ENCODE peak calls at places on chromosome 13, in ten cellular contexts. One of them, this sample, is unnamed.

GRCh38 chr13:105991622-105992254 is 543.7 kb downstream of the EFNB2 start:
- DNase-seq in ascending aorta: no peak
- DNase-seq in right atrium auricular region: no peak
- DNase-seq in body of pancreas: peak; percentile 90
- DNase-seq in BJ: no peak
- DNase-seq in ovary: no peak
- DNase-seq in IMR-90: peak; percentile 80
- DNase-seq in fibroblast of lung: peak; percentile 83
- DNase-seq in heart right ventricle: no peak
- DNase-seq in colonic mucosa: no peak
- DNase-seq in this sample: peak; percentile 100

GRCh38 chr13:95644611-95645052 is at the start of gene DZIP1:
- DNase-seq in body of pancreas: peak; percentile 79
- DNase-seq in ascending aorta: no peak
- DNase-seq in ovary: peak; percentile 88
- DNase-seq in fibroblast of lung: peak; percentile 87
- DNase-seq in IMR-90: peak; percentile 83
- DNase-seq in colonic mucosa: peak; percentile 54
- DNase-seq in BJ: no peak
- DNase-seq in right atrium auricular region: peak; percentile 84
- DNase-seq in heart right ventricle: peak; percentile 80
- DNase-seq in this sample: peak; percentile 32

GRCh38 chr13:51959773-51960172 is 51.5 kb downstream of the ATP7B start:
- DNase-seq in fibroblast of lung: no peak
- DNase-seq in right atrium auricular region: no peak
- DNase-seq in BJ: no peak
- DNase-seq in colonic mucosa: peak; percentile 79
- DNase-seq in ascending aorta: no peak
- DNase-seq in heart right ventricle: no peak
- DNase-seq in IMR-90: no peak
- DNase-seq in body of pancreas: no peak
- DNase-seq in ovary: no peak
- DNase-seq in this sample: no peak

GRCh38 chr13:106311004-106311403 is 224.5 kb downstream of the EFNB2 start:
- DNase-seq in ovary: no peak
- DNase-seq in right atrium auricular region: no peak
- DNase-seq in BJ: no peak
- DNase-seq in heart right ventricle: no peak
- DNase-seq in IMR-90: no peak
- DNase-seq in ascending aorta: no peak
- DNase-seq in fibroblast of lung: no peak
- DNase-seq in body of pancreas: no peak
- DNase-seq in colonic mucosa: no peak
- DNase-seq in this sample: peak; percentile 48

GRCh38 chr13:24131749-24132148 is 28.8 kb upstream of the SPATA13 start:
- DNase-seq in BJ: no peak
- DNase-seq in IMR-90: no peak
- DNase-seq in fibroblast of lung: no peak
- DNase-seq in ovary: no peak
- DNase-seq in colonic mucosa: no peak
- DNase-seq in body of pancreas: no peak
- DNase-seq in heart right ventricle: no peak
- DNase-seq in ascending aorta: no peak
- DNase-seq in right atrium auricular region: no peak
- DNase-seq in this sample: no peak

GRCh38 chr13:98681017-98681416 is 71.5 kb downstream of the SLC15A1 start:
- DNase-seq in IMR-90: no peak
- DNase-seq in heart right ventricle: no peak
- DNase-seq in fibroblast of lung: no peak
- DNase-seq in body of pancreas: no peak
- DNase-seq in right atrium auricular region: no peak
- DNase-seq in colonic mucosa: no peak
- DNase-seq in ascending aorta: no peak
- DNase-seq in BJ: no peak
- DNase-seq in ovary: no peak
- DNase-seq in this sample: no peak

GRCh38 chr13:48505597-48506091 is 27.2 kb downstream of the RCBTB2 start:
- DNase-seq in right atrium auricular region: no peak
- DNase-seq in body of pancreas: peak; percentile 10
- DNase-seq in heart right ventricle: no peak
- DNase-seq in ovary: no peak
- DNase-seq in fibroblast of lung: peak; percentile 52
- DNase-seq in ascending aorta: peak; percentile 49
- DNase-seq in BJ: peak; percentile 94
- DNase-seq in IMR-90: peak; percentile 71
- DNase-seq in colonic mucosa: no peak
- DNase-seq in this sample: peak; percentile 30

GRCh38 chr13:43054803-43055802 is 31.7 kb downstream of the DNAJC15 start:
- DNase-seq in IMR-90: peak; percentile 87
- DNase-seq in heart right ventricle: peak; percentile 28
- DNase-seq in colonic mucosa: peak; percentile 52
- DNase-seq in fibroblast of lung: peak; percentile 84
- DNase-seq in right atrium auricular region: no peak
- DNase-seq in ascending aorta: no peak
- DNase-seq in body of pancreas: peak; percentile 13
- DNase-seq in BJ: no peak
- DNase-seq in ovary: peak; percentile 27
- DNase-seq in this sample: peak; percentile 56

GRCh38 chr13:97388385-97388784 is 45.6 kb upstream of the RAP2A start:
- DNase-seq in BJ: no peak
- DNase-seq in fibroblast of lung: no peak
- DNase-seq in colonic mucosa: no peak
- DNase-seq in right atrium auricular region: no peak
- DNase-seq in ovary: no peak
- DNase-seq in heart right ventricle: no peak
- DNase-seq in ascending aorta: no peak
- DNase-seq in IMR-90: no peak
- DNase-seq in body of pancreas: no peak
- DNase-seq in this sample: no peak

GRCh38 chr13:37348916-37349653 is 243.6 kb upstream of the CSNK1A1L start:
- DNase-seq in IMR-90: peak; percentile 49
- DNase-seq in colonic mucosa: no peak
- DNase-seq in right atrium auricular region: no peak
- DNase-seq in heart right ventricle: no peak
- DNase-seq in fibroblast of lung: peak; percentile 57
- DNase-seq in body of pancreas: no peak
- DNase-seq in ovary: no peak
- DNase-seq in ascending aorta: no peak
- DNase-seq in BJ: no peak
- DNase-seq in this sample: no peak

DNA sequence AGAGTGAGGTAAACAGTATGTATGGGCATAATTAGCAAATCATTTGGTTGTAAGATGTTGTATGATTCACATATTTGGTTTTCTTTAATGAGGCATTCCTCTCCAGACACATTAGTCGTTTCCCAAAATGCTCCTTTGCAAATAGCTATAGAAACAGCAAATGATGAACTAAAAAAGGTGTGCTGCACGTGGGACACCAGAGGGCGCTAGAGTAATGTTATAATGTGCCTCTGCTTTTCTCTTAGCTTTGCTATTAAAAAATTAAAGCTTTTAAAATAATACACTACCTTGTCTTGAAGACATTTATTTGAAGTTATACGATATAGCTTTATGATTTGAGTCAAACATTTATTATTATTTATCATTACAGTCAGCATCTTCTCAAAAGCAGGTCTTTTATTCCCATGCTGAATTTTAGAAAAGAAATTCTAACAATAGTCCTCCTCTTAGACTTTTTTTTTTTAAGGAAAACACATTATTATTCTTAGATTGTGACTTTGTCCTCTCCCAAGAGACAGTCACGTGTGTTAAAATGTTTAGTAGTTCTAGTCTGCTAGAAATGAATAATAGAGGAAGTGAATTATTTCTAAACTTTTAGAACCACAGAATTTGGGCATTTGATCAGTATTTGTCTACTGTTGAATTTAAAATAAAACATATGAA is 121.6 kb upstream of the FRY start:
- DNase-seq in right atrium auricular region: no peak
- DNase-seq in BJ: no peak
- DNase-seq in ovary: peak; percentile 43
- DNase-seq in heart right ventricle: no peak
- DNase-seq in fibroblast of lung: peak; percentile 80
- DNase-seq in colonic mucosa: peak; percentile 62
- DNase-seq in body of pancreas: peak; percentile 66
- DNase-seq in IMR-90: peak; percentile 70
- DNase-seq in ascending aorta: no peak
- DNase-seq in this sample: peak; percentile 59
- TF ChIP-seq CTCF in right atrium auricular region: peak; percentile 91
- TF ChIP-seq CTCF in BJ: peak; percentile 81
- TF ChIP-seq CTCF in ovary: peak; percentile 73
- TF ChIP-seq CTCF in heart right ventricle: peak; percentile 89
- TF ChIP-seq CTCF in fibroblast of lung: peak; percentile 91
- TF ChIP-seq CTCF in colonic mucosa: peak; percentile 79
- TF ChIP-seq CTCF in body of pancreas: peak; percentile 77
- TF ChIP-seq CTCF in IMR-90: peak; percentile 90
- TF ChIP-seq CTCF in ascending aorta: peak; percentile 85
- TF ChIP-seq CTCF in this sample: peak; percentile 71

DNA sequence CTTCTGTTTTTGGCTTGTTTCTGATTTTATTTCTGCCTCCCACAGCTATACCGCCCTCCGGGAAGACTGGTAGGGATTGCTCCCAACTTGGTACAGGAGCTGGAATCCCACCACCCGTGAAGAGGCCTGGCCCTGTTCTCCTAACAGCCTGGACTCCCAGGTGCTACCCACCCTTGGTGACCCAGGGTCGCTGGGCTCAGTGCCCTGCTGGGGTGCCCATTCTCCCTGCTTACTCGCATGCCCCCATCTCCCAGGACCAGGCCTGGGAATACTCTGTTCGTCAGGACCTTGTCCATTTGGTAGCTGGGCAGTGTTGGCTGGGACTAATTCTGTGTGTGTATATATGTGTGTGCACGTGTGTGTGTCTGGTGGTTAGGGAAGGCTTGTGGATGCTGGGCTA is 41.0 kb upstream of the TMTC4 start:
- DNase-seq in colonic mucosa: no peak
- DNase-seq in ascending aorta: no peak
- DNase-seq in IMR-90: no peak
- DNase-seq in heart right ventricle: no peak
- DNase-seq in body of pancreas: no peak
- DNase-seq in fibroblast of lung: no peak
- DNase-seq in BJ: no peak
- DNase-seq in ovary: no peak
- DNase-seq in right atrium auricular region: no peak
- DNase-seq in this sample: no peak
- H3K36me3 ChIP-seq in colonic mucosa: no peaks in the 10 kb centered on the region
- H3K36me3 ChIP-seq in ascending aorta: no peaks in the 10 kb centered on the region
- H3K36me3 ChIP-seq in IMR-90: no peaks in the 10 kb centered on the region
- H3K36me3 ChIP-seq in heart right ventricle: no peaks in the 10 kb centered on the region
- H3K36me3 ChIP-seq in body of pancreas: no peaks in the 10 kb centered on the region
- H3K36me3 ChIP-seq in fibroblast of lung: no peaks in the 10 kb centered on the region
- H3K36me3 ChIP-seq in BJ: no peaks in the 10 kb centered on the region
- H3K36me3 ChIP-seq in ovary: no peaks in the 10 kb centered on the region
- H3K36me3 ChIP-seq in right atrium auricular region: no peaks in the 10 kb centered on the region
- H3K36me3 ChIP-seq in this sample: no peaks in the 10 kb centered on the region

GRCh38 chr13:44440046-44440608 is 66.5 kb downstream of the SERP2 start:
- DNase-seq in ascending aorta: no peak
- DNase-seq in right atrium auricular region: no peak
- DNase-seq in colonic mucosa: no peak
- DNase-seq in IMR-90: no peak
- DNase-seq in heart right ventricle: no peak
- DNase-seq in ovary: no peak
- DNase-seq in body of pancreas: no peak
- DNase-seq in BJ: no peak
- DNase-seq in fibroblast of lung: peak; percentile 52
- DNase-seq in this sample: no peak

GRCh38 chr13:44436589-44437337 is 63.1 kb downstream of the SERP2 start:
- DNase-seq in ascending aorta: peak; percentile 78
- DNase-seq in right atrium auricular region: peak; percentile 98
- DNase-seq in fibroblast of lung: peak; percentile 96
- DNase-seq in colonic mucosa: peak; percentile 98
- DNase-seq in BJ: peak; percentile 52
- DNase-seq in heart right ventricle: peak; percentile 95
- DNase-seq in body of pancreas: peak; percentile 98
- DNase-seq in IMR-90: peak; percentile 94
- DNase-seq in ovary: peak; percentile 95
- DNase-seq in this sample: peak; percentile 85

GRCh38 chr13:44437356-44438233 is 64.0 kb downstream of the SERP2 start:
- DNase-seq in IMR-90: peak; percentile 63
- DNase-seq in ovary: no peak
- DNase-seq in colonic mucosa: no peak
- DNase-seq in ascending aorta: no peak
- DNase-seq in right atrium auricular region: no peak
- DNase-seq in fibroblast of lung: peak; percentile 78
- DNase-seq in heart right ventricle: no peak
- DNase-seq in body of pancreas: no peak
- DNase-seq in BJ: no peak
- DNase-seq in this sample: peak; percentile 73

GRCh38 chr13:44439615-44440014 is 66.0 kb downstream of the SERP2 start:
- DNase-seq in heart right ventricle: no peak
- DNase-seq in body of pancreas: no peak
- DNase-seq in right atrium auricular region: no peak
- DNase-seq in fibroblast of lung: no peak
- DNase-seq in IMR-90: no peak
- DNase-seq in BJ: no peak
- DNase-seq in colonic mucosa: no peak
- DNase-seq in ascending aorta: no peak
- DNase-seq in ovary: no peak
- DNase-seq in this sample: no peak

DNA sequence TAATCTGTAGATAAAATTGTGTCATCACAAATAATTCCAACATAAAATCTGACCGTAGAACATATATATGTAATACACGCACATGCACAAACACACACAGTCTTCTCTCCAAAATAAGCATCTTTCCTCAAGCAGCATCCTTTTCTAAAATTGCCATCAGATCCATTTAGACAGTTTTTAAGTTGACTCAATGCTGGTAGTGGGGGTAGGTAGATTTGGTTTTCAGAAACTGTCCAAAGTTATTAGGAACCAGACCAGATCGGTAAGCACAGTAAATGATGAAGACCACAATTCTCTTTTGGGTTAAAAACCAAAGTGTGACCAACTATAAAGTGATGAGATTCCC is 64.6 kb downstream of the SERP2 start:
- DNase-seq in IMR-90: no peak
- DNase-seq in body of pancreas: no peak
- DNase-seq in ovary: no peak
- DNase-seq in ascending aorta: no peak
- DNase-seq in colonic mucosa: no peak
- DNase-seq in BJ: no peak
- DNase-seq in heart right ventricle: no peak
- DNase-seq in fibroblast of lung: no peak
- DNase-seq in right atrium auricular region: no peak
- DNase-seq in this sample: no peak
- H3K27me3 ChIP-seq in IMR-90: no peaks in the 10 kb centered on the region
- H3K27me3 ChIP-seq in body of pancreas: no peaks in the 10 kb centered on the region
- H3K27me3 ChIP-seq in ovary: no peaks in the 10 kb centered on the region
- H3K27me3 ChIP-seq in ascending aorta: no peaks in the 10 kb centered on the region
- H3K27me3 ChIP-seq in colonic mucosa: no peaks in the 10 kb centered on the region
- H3K27me3 ChIP-seq in BJ: no peaks in the 10 kb centered on the region
- H3K27me3 ChIP-seq in heart right ventricle: no peaks in the 10 kb centered on the region
- H3K27me3 ChIP-seq in fibroblast of lung: no peaks in the 10 kb centered on the region
- H3K27me3 ChIP-seq in right atrium auricular region: no peaks in the 10 kb centered on the region
- H3K27me3 ChIP-seq in this sample: no peaks in the 10 kb centered on the region

DNA sequence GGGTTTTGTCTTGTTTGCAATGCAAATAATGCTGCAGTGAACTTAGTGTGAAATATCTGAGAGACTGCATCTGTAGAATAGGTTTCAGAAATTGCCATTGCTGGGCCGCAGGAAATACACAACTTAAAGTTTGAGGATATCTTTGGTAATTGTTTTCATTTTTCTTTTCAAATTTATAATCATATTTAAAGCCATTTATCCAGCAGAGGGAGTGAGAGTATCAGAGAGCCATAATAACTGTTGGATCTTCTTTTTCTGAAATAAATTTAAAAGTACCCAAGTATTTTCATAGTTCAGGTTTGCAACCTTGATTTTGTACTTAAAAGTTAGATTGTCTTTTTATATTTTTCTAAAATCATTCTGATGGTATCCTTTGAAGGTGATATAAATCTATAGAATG is 99.4 kb downstream of the ZMYM2 start:
- DNase-seq in IMR-90: no peak
- DNase-seq in ovary: no peak
- DNase-seq in BJ: no peak
- DNase-seq in ascending aorta: no peak
- DNase-seq in colonic mucosa: no peak
- DNase-seq in fibroblast of lung: no peak
- DNase-seq in right atrium auricular region: no peak
- DNase-seq in heart right ventricle: no peak
- DNase-seq in body of pancreas: no peak
- DNase-seq in this sample: no peak
- TF ChIP-seq CTCF in IMR-90: peak; percentile 22
- TF ChIP-seq CTCF in ovary: no peak
- TF ChIP-seq CTCF in BJ: no peak
- TF ChIP-seq CTCF in ascending aorta: no peak
- TF ChIP-seq CTCF in colonic mucosa: no peak
- TF ChIP-seq CTCF in fibroblast of lung: peak; percentile 26
- TF ChIP-seq CTCF in right atrium auricular region: peak; percentile 20
- TF ChIP-seq CTCF in heart right ventricle: no peak
- TF ChIP-seq CTCF in body of pancreas: no peak
- TF ChIP-seq CTCF in this sample: no peak